ENCODE peak calls at places on chromosomes 6 and 20, in seven cellular contexts. E is SJSA1, U is neuronal stem cell, C is GM12865, X is H7, Y is cardiac fibroblast, D is A549. P is an unnamed sample.
A peak's percentile ranks its signal among the peaks of the same experiment; 100 is the strongest.

GRCh38 chr6:108655840-108656650 is 95.3 kb downstream of the FOXO3 start:
- DNase-seq in Y (peak; percentile 95), C (no peak), U (no peak), D (no peak), E (peak; percentile 69), X (no peak), P (no peak)

GRCh38 chr20:52105045-52105572 is 86.5 kb downstream of the ZFP64 start:
- DNase-seq in C (no peak), U (peak; percentile 40), D (peak; percentile 68), E (no peak), X (peak; percentile 86), Y (peak; percentile 41), P (no peak)

GRCh38 chr6:108068618-108069017 is 5.9 kb downstream of the OSTM1 start:
- DNase-seq in U (no peak), D (no peak), Y (no peak), E (no peak), C (peak; percentile 52), X (no peak), P (peak; percentile 76)

GRCh38 chr6:96626749-96627353 is 63.9 kb downstream of the FHL5 start:
- DNase-seq in Y (peak; percentile 66), U (no peak), E (peak; percentile 9), D (peak; percentile 10), X (peak; percentile 15), C (peak; percentile 68), P (peak; percentile 46)

GRCh38 chr6:152026291-152026690 is 218.8 kb downstream of the ESR1 start:
- DNase-seq in E (no peak), Y (no peak), D (no peak), U (no peak), X (no peak), C (no peak), P (no peak)

GRCh38 chr6:124742971-124743370 is 219.3 kb upstream of the RNF217 start:
- DNase-seq in U (no peak), Y (no peak), D (no peak), X (no peak), C (no peak), E (no peak), P (no peak)

GRCh38 chr20:41344477-41344876 is 3.9 kb downstream of the LPIN3 start:
- DNase-seq in D (no peak), E (no peak), C (no peak), X (peak; percentile 36), Y (no peak), U (no peak), P (no peak)

GRCh38 chr20:62699741-62700140 is 8.9 kb upstream of the NTSR1 start:
- DNase-seq in X (no peak), C (no peak), U (no peak), E (no peak), D (no peak), Y (no peak), P (no peak)

GRCh38 chr6:149942461-149942829 is 631 bp downstream of the ULBP2 start:
- DNase-seq in C (no peak), E (no peak), Y (no peak), D (no peak), U (no peak), X (no peak), P (no peak)

GRCh38 chr6:109079981-109080380 is 14.7 kb downstream of the SESN1 start:
- DNase-seq in E (no peak), D (no peak), Y (peak; percentile 32), U (no peak), C (no peak), X (no peak), P (no peak)

GRCh38 chr6:142013286-142013685 is 119.4 kb upstream of the GJE1 start:
- DNase-seq in E (peak; percentile 89), C (peak; percentile 10), D (peak; percentile 62), Y (peak; percentile 82), U (no peak), X (no peak), P (peak; percentile 66)

GRCh38 chr6:13407709-13408695 is 79.4 kb downstream of the GFOD1 start:
- DNase-seq in U (no peak), X (no peak), E (no peak), C (no peak), D (peak; percentile 94), Y (peak; percentile 98), P (peak; percentile 98)

GRCh38 chr6:13908955-13909381 is 15.8 kb upstream of the RNF182 start:
- DNase-seq in D (peak; percentile 58), Y (peak; percentile 76), C (peak; percentile 66), X (peak; percentile 67), E (peak; percentile 42), U (peak; percentile 55), P (peak; percentile 41)

GRCh38 chr6:22681761-22682160 is 112.4 kb downstream of the HDGFL1 start:
- DNase-seq in U (no peak), X (no peak), Y (no peak), C (no peak), D (no peak), E (no peak), P (no peak)

GRCh38 chr6:38346291-38347079 is 293.2 kb downstream of the BTBD9 start:
- DNase-seq in D (no peak), X (no peak), E (peak; percentile 32), C (no peak), U (no peak), Y (peak; percentile 56), P (no peak)

GRCh38 chr20:56373942-56374341 is 15.2 kb downstream of the FAM210B start:
- DNase-seq in E (no peak), U (no peak), D (peak; percentile 72), C (peak; percentile 20), Y (peak; percentile 96), X (no peak), P (peak; percentile 75)

GRCh38 chr6:26474439-26474881 is 16.7 kb downstream of the BTN2A1 start:
- DNase-seq in Y (no peak), X (no peak), E (no peak), U (no peak), C (no peak), D (no peak), P (no peak)

GRCh38 chr6:18081669-18082037 is 40.8 kb downstream of the NHLRC1 start:
- DNase-seq in C (no peak), U (no peak), E (no peak), D (no peak), Y (no peak), X (no peak), P (no peak)

GRCh38 chr20:3161316-3162079 is 1.8 kb upstream of the FASTKD5 start:
- DNase-seq in E (no peak), Y (no peak), D (no peak), X (peak; percentile 58), C (no peak), U (no peak), P (no peak)

GRCh38 chr6:138105880-138106664 is 1.1 kb downstream of the PERP start:
- DNase-seq in X (peak; percentile 75), U (peak; percentile 67), Y (no peak), C (no peak), D (peak; percentile 29), E (peak; percentile 29), P (no peak)

GRCh38 chr20:48769111-48769879 is 58.5 kb downstream of the PREX1 start:
- DNase-seq in C (peak; percentile 66), Y (peak; percentile 41), X (peak; percentile 68), E (no peak), U (no peak), D (no peak), P (no peak)

GRCh38 chr6:21922086-21922485 is 328.5 kb downstream of the SOX4 start:
- DNase-seq in E (peak; percentile 54), U (peak; percentile 39), D (peak; percentile 50), X (peak; percentile 43), Y (no peak), C (no peak), P (no peak)

GRCh38 chr20:61784801-61785566 is 280.7 kb downstream of the TAF4 start:
- DNase-seq in U (no peak), D (no peak), Y (no peak), X (no peak), C (no peak), E (no peak), P (no peak)

GRCh38 chr20:14334306-14334930 is 3.0 kb downstream of the FLRT3 start:
- DNase-seq in U (peak; percentile 52), D (peak; percentile 71), E (no peak), C (peak; percentile 70), X (peak; percentile 15), Y (peak; percentile 61), P (peak; percentile 37)

GRCh38 chr6:116764961-116765841 is at the start of gene FAM162B:
- DNase-seq in Y (peak; percentile 16), U (peak; percentile 40), E (peak; percentile 6), C (no peak), X (peak; percentile 82), D (peak; percentile 2), P (no peak)

GRCh38 chr6:51339728-51340127 is 521.1 kb downstream of the TFAP2B start:
- DNase-seq in C (no peak), U (peak; percentile 71), D (no peak), E (no peak), Y (no peak), X (peak; percentile 5), P (peak; percentile 77)

GRCh38 chr6:66096679-66097078 is 389.7 kb upstream of the EYS start:
- DNase-seq in C (no peak), Y (no peak), U (no peak), E (no peak), D (no peak), X (no peak), P (no peak)
- H3K4me3 ChIP-seq in C (no peak overlapping the region), Y (no peak overlapping the region), U (no peak overlapping the region), E (no peak overlapping the region), D (no peak overlapping the region), X (no peak overlapping the region), P (no peak overlapping the region)

DNA sequence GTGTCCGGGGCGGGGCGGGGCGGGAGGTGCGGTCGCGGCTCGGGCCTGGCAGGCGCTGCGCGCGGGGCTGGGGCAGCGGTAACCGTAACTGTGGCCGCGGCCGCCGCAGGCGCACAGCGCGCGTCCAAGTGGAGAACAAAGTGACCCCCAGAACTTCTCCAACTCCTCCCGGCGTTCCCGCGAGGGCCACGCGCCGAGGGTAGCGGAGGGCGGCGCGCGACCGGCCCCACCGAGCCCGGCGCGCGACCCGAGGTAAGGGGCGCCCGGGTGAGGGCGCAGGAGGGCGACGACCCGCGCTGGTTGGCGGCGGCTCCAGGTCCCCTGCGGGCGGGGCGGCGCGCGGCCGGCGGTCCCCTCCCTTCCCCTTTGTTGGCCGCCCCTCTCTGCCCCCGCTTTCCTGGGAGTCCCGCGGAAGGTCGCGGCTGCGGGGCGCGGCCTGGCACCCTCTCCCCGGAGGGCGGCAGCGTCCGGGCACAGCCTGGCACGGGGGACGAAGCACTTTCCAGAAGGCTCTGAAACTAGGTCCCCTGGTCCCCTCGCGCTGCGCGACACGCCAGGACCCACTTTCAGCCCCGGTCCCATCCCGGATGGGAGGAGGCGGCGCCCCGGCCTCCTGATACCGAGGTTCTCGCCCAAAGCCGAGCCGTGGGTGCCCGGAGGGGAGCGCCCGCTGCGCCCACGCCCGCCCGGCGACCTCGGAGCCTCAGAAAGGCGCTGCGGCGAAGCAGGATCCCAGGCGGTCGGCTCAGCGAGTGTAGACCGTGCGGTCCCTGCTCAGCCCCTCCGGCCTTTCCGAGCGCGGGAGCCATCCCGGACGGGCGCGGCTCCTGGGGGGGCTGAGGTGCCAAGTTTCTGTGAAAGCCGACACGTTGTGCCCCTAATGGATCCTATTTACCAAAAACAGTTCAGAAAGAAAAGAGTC is at the start of gene TIAM2:
- DNase-seq in U (peak; percentile 62), C (no peak), X (peak; percentile 96), D (peak; percentile 13), E (peak; percentile 83), Y (peak; percentile 28), P (no peak)
- H3K4me3 ChIP-seq in U (peak within 1 kb of the TSS; percentile 72), C (no peak within 1 kb of the TSS), X (peak within 1 kb of the TSS; percentile 85), D (peak within 1 kb of the TSS; percentile 76), E (peak within 1 kb of the TSS; percentile 86), Y (peak within 1 kb of the TSS; percentile 76), P (peak within 1 kb of the TSS; percentile 73)

GRCh38 chr6:10595731-10596664 is 74.8 kb downstream of the GCNT2 start:
- DNase-seq in U (no peak), E (peak; percentile 78), C (peak; percentile 24), X (no peak), D (no peak), Y (no peak), P (peak; percentile 47)
- H3K4me3 ChIP-seq in U (no peak overlapping the region), E (peak overlapping the region; percentile 17), C (no peak overlapping the region), X (no peak overlapping the region), D (no peak overlapping the region), Y (no peak overlapping the region), P (no peak overlapping the region)

GRCh38 chr6:133965817-133966360 is 12.9 kb downstream of the TBPL1 start:
- DNase-seq in U (no peak), C (no peak), X (no peak), E (no peak), Y (no peak), D (no peak), P (no peak)
- H3K4me3 ChIP-seq in U (no peak overlapping the region), C (no peak overlapping the region), X (no peak overlapping the region), E (no peak overlapping the region), Y (no peak overlapping the region), D (no peak overlapping the region), P (no peak overlapping the region)

P was measured in retinal pigment epithelial cell.